ENCODE peak calls at places on chromosomes 2 and 18, in four cellular contexts. F, L, A and B are unnamed samples.

GRCh38 chr2:72996152-72996502 is 75.4 kb downstream of the SFXN5 start:
- DNase-seq in F (no peak), L (no peak), A (no peak), B (no peak)

GRCh38 chr2:26891-27290 is 19.4 kb downstream of the FAM110C start:
- DNase-seq in F (no peak), L (no peak), A (no peak), B (no peak)

GRCh38 chr18:41323044-41323443 is 632.0 kb upstream of the PIK3C3 start:
- DNase-seq in F (no peak), L (no peak), A (no peak), B (no peak)

GRCh38 chr2:217937446-217937845 is 65.3 kb downstream of the TNS1 start:
- DNase-seq in F (no peak), L (no peak), A (no peak), B (no peak)

GRCh38 chr2:73293534-73294171 is at the start of gene EGR4:
- DNase-seq in F (peak), L (peak), A (peak), B (peak)

GRCh38 chr2:54556659-54557121 is 100.6 kb downstream of the SPTBN1 start:
- DNase-seq in F (no peak), L (no peak), A (no peak), B (no peak)

GRCh38 chr2:950627-950992 is at the start of gene SNTG2:
- DNase-seq in F (no peak), L (no peak), A (no peak), B (no peak)

GRCh38 chr2:236607471-236608307 is 38.1 kb downstream of the ACKR3 start:
- DNase-seq in F (no peak), L (no peak), A (no peak), B (no peak)

GRCh38 chr18:74803769-74804168 is 206.1 kb downstream of the ZNF407 start:
- DNase-seq in F (no peak), L (no peak), A (no peak), B (no peak)

GRCh38 chr18:70672581-70672980 is 383.7 kb downstream of the SOCS6 start:
- DNase-seq in F (no peak), L (no peak), A (no peak), B (no peak)

GRCh38 chr18:31603335-31603734 is 11.7 kb downstream of the TTR start:
- DNase-seq in F (no peak), L (no peak), A (no peak), B (no peak)

GRCh38 chr2:143974262-143974661 is 545.7 kb downstream of the ZEB2 start:
- DNase-seq in F (no peak), L (no peak), A (no peak), B (no peak)

GRCh38 chr18:76875390-76876330 is 53.3 kb downstream of the ZNF236 start:
- DNase-seq in F (no peak), L (peak), A (no peak), B (peak)

GRCh38 chr2:191631754-191632153 is 46.2 kb upstream of the NABP1 start:
- DNase-seq in F (no peak), L (peak), A (no peak), B (no peak)

GRCh38 chr2:144999040-144999875 is 479.3 kb upstream of the ZEB2 start:
- DNase-seq in F (no peak), L (no peak), A (no peak), B (no peak)

GRCh38 chr2:97645112-97645699 is 656 bp upstream of the COX5B start:
- DNase-seq in F (no peak), L (no peak), A (no peak), B (no peak)

GRCh38 chr18:286515-287310 is 18.9 kb upstream of the THOC1 start:
- DNase-seq in F (no peak), L (peak), A (no peak), B (no peak)
- TF ChIP-seq SUZ12 in F (no peak), L (no peak), A (no peak), B (no peak)

GRCh38 chr2:118973542-118973951 is 31.6 kb downstream of the MARCO start:
- DNase-seq in F (no peak), L (no peak), A (no peak), B (no peak)
- H3K9ac ChIP-seq in F (no peak), L (no peak), A (no peak), B (no peak)

GRCh38 chr2:201660293-201660895 is 17.1 kb upstream of the TMEM237 start:
- DNase-seq in F (no peak), L (no peak), A (no peak), B (no peak)
- H3K4me3 ChIP-seq in F (no peak), L (no peak), A (no peak), B (no peak)

DNA sequence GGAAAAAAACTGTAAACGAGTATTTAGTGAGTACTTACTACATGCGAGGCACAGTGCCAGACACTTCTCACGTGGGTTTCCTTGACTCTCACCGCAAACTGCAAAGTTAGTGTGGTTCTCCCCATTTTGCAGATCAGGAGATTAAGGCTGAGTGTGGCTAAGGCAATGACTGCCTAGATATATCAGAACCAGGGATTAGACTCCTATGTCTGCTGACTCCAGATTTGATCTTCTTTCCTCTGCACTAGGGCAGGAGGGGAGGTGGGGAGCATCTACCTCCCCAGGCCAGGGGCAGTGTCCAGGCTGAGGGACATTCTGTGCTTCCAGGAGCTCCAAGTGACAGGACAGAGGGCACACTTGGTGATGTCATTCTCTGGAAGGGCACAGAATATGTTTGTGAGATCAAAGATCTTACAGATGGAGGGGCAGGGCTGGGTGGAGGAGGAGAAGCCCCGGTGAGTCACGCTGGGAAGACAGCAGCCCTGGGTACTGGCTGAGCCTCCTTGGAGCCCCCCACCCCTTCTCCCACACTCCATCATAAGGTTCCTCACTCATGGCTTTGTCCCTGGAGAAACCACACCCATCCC is 92.4 kb downstream of the RHOB start:
- DNase-seq in F (no peak), L (peak), A (no peak), B (no peak)
- TF ChIP-seq SUZ12 in F (no peak), L (no peak), A (no peak), B (no peak)

DNA sequence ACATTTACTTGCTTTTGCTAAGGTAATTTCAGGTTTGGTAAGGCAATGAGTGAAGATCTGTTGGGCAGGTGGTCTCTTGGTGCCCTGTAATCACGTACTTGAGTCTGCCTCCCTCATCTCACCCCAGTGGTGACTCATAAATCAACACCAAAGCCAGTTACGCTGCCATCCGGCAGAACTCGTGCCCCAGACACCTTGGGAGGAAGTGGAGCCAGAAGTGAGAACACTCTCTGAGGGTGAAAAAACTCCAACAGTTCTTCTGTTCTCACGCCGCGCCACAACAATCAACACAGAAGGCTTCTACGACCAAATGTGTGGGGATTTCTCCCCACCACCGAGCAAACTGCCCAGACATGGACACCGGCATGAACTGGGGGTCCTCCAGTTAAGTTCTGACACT is 206.2 kb downstream of the ARL4C start:
- DNase-seq in F (no peak), L (no peak), A (peak), B (no peak)
- H3K9ac ChIP-seq in F (no peak), L (no peak), A (peak), B (no peak)

GRCh38 chr2:168810235-168810634 is 7.8 kb downstream of the NOSTRIN start:
- DNase-seq in F (no peak), L (no peak), A (no peak), B (no peak)

GRCh38 chr2:168805615-168806014 is 3.2 kb downstream of the NOSTRIN start:
- DNase-seq in F (no peak), L (no peak), A (no peak), B (no peak)

GRCh38 chr2:168814046-168814445 is 11.6 kb downstream of the NOSTRIN start:
- DNase-seq in F (no peak), L (no peak), A (no peak), B (no peak)

GRCh38 chr2:168811670-168812069 is 9.2 kb downstream of the NOSTRIN start:
- DNase-seq in F (no peak), L (no peak), A (no peak), B (no peak)

GRCh38 chr2:168809537-168809936 is 7.1 kb downstream of the NOSTRIN start:
- DNase-seq in F (no peak), L (no peak), A (no peak), B (no peak)
- H3K4me3 ChIP-seq in F (no peak), L (no peak), A (no peak), B (no peak)

DNA sequence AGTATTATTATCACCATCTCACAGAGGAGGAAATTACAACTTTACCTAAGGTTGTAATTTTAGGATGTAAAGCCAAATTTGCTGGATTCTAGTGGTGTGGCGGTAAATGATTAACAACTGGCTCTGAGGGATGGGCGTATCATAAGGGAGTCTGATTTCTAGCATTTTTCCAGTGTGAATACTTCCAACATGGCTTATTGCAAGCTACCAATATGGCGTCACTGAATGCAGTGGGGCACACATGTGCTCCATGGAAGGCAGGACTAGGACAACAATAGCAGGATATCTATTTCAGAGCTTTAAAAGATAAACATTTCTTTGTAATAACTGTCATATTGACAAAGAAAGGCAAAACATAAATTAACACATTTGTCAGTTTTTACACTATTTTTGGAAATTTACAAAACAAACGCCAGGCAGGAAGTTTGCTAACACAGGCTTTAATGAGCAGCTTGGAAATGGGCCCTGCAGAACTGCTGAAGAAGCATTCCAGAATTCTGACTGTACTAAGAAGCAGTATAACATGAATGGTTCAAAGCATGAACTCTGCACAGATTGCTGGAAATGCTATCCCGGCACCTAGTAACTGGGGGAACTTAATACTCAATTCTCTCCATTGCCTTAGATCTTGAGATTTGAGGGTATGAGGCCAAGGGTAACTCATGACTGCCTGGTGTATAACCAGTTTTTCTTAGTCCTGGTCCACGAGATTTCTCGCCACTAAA is 439.3 kb upstream of the MAP2 start:
- DNase-seq in F (no peak), L (no peak), A (no peak), B (no peak)
- TF ChIP-seq SUZ12 in F (no peak), L (no peak), A (no peak), B (no peak)

GRCh38 chr2:172456002-172456401 is 28.6 kb downstream of the ITGA6 start:
- DNase-seq in F (no peak), L (no peak), A (no peak), B (no peak)
- H3K9ac ChIP-seq in F (no peak), L (no peak), A (no peak), B (no peak)